ENCODE peak calls at places on chromosomes 7 and 10, in nine cellular contexts. B is upper lobe of right lung, I is fibroblast of lung, X is neural crest cell, L is ascending aorta, D is HL-60, J is Calu3, A is AG04450, U is GM13977. H is an unnamed sample.

GRCh38 chr7:103637726-103638125 is 191.7 kb upstream of the SLC26A5 start:
- DNase-seq in B (no peak), I (peak), X (no peak), L (no peak), D (no peak), J (no peak), A (no peak), U (no peak), H (no peak)

GRCh38 chr7:46131916-46132795 is 211.1 kb upstream of the IGFBP3 start:
- DNase-seq in B (no peak), I (no peak), X (no peak), L (no peak), D (no peak), J (peak), A (no peak), U (no peak), H (peak)

GRCh38 chr7:77388055-77388454 is 28.1 kb downstream of the GSAP start:
- DNase-seq in B (no peak), I (no peak), X (no peak), L (no peak), D (no peak), J (no peak), A (no peak), U (no peak), H (no peak)

GRCh38 chr10:49500420-49500819 is 38.5 kb downstream of the ERCC6 start:
- DNase-seq in B (no peak), I (no peak), X (no peak), L (no peak), D (no peak), J (no peak), A (no peak), U (no peak), H (no peak)

GRCh38 chr7:36937754-36938551 is 213.7 kb upstream of the AOAH start:
- DNase-seq in B (no peak), I (no peak), X (no peak), L (no peak), D (no peak), J (no peak), A (no peak), U (no peak), H (no peak)

GRCh38 chr10:124211921-124212320 is 118.5 kb upstream of the CHST15 start:
- DNase-seq in B (no peak), I (peak), X (no peak), L (no peak), D (no peak), J (no peak), A (no peak), U (no peak), H (no peak)

GRCh38 chr7:78179211-78179610 is 380.6 kb downstream of the PHTF2 start:
- DNase-seq in B (no peak), I (no peak), X (no peak), L (no peak), D (no peak), J (no peak), A (no peak), U (no peak), H (no peak)

GRCh38 chr10:20682782-20683181 is 214.3 kb downstream of the NEBL start:
- DNase-seq in B (no peak), I (no peak), X (no peak), L (no peak), D (peak), J (no peak), A (no peak), U (no peak), H (no peak)

GRCh38 chr7:94584113-94584512 is 71.8 kb downstream of the SGCE start:
- DNase-seq in B (no peak), I (peak), X (no peak), L (no peak), D (no peak), J (peak), A (no peak), U (no peak), H (peak)

GRCh38 chr7:24979470-24979862 is 512 bp downstream of the OSBPL3 start:
- DNase-seq in B (peak), I (peak), X (peak), L (peak), D (peak), J (peak), A (no peak), U (peak), H (no peak)

GRCh38 chr7:115910541-115911164 is 119.9 kb downstream of the TFEC start:
- DNase-seq in B (no peak), I (peak), X (no peak), L (no peak), D (peak), J (no peak), A (no peak), U (peak), H (peak)

GRCh38 chr10:693506-693905 is 4.0 kb upstream of the DIP2C start:
- DNase-seq in B (no peak), I (peak), X (no peak), L (no peak), D (no peak), J (peak), A (no peak), U (no peak), H (peak)

GRCh38 chr10:5545778-5546710 is 21.3 kb downstream of the CALML3 start:
- DNase-seq in B (peak), I (peak), X (no peak), L (peak), D (no peak), J (peak), A (peak), U (no peak), H (no peak)

GRCh38 chr10:114151486-114151885 is 22.5 kb downstream of the CCDC186 start:
- DNase-seq in B (no peak), I (peak), X (no peak), L (no peak), D (no peak), J (no peak), A (peak), U (no peak), H (peak)

GRCh38 chr10:113995201-113995600 is 48.5 kb upstream of the ADRB1 start:
- DNase-seq in B (no peak), I (no peak), X (no peak), L (no peak), D (no peak), J (no peak), A (no peak), U (no peak), H (no peak)

GRCh38 chr7:40758590-40758989 is 623.8 kb downstream of the SUGCT start:
- DNase-seq in B (no peak), I (no peak), X (no peak), L (no peak), D (no peak), J (no peak), A (no peak), U (no peak), H (no peak)

GRCh38 chr7:47537716-47538640 is 43.9 kb downstream of the TNS3 start:
- DNase-seq in B (peak), I (peak), X (no peak), L (no peak), D (no peak), J (no peak), A (no peak), U (no peak), H (no peak)

GRCh38 chr10:97684866-97685394 is 2.1 kb downstream of the AVPI1 start:
- DNase-seq in B (no peak), I (peak), X (no peak), L (no peak), D (no peak), J (no peak), A (no peak), U (no peak), H (no peak)

GRCh38 chr7:47817922-47818321 is 130.3 kb downstream of the PKD1L1 start:
- DNase-seq in B (peak), I (no peak), X (no peak), L (peak), D (no peak), J (peak), A (no peak), U (no peak), H (no peak)

GRCh38 chr7:155300641-155301452 is 3.2 kb downstream of the INSIG1 start:
- DNase-seq in B (no peak), I (no peak), X (no peak), L (no peak), D (no peak), J (no peak), A (no peak), U (no peak), H (no peak)

GRCh38 chr7:341841-342638 is 52.1 kb downstream of the FOXL3 start:
- DNase-seq in B (no peak), I (no peak), X (no peak), L (peak), D (no peak), J (peak), A (no peak), U (no peak), H (no peak)

GRCh38 chr7:128174391-128174790 is 66.7 kb upstream of the LEP start:
- DNase-seq in B (no peak), I (no peak), X (no peak), L (peak), D (peak), J (no peak), A (no peak), U (no peak), H (no peak)

GRCh38 chr7:830069-830468 is 2.2 kb upstream of the SUN1 start:
- DNase-seq in B (no peak), I (no peak), X (no peak), L (no peak), D (no peak), J (no peak), A (no peak), U (no peak), H (no peak)

GRCh38 chr10:49287689-49288340 is 11.2 kb upstream of the C10orf71 start:
- DNase-seq in B (no peak), I (no peak), X (no peak), L (peak), D (no peak), J (no peak), A (no peak), U (no peak), H (no peak)

GRCh38 chr10:88989824-88990527 is 622 bp upstream of the FAS start:
- DNase-seq in B (no peak), I (peak), X (no peak), L (peak), D (peak), J (peak), A (peak), U (peak), H (no peak)

GRCh38 chr7:92925876-92926696 is 89.7 kb upstream of the CDK6 start:
- DNase-seq in B (no peak), I (peak), X (peak), L (no peak), D (no peak), J (no peak), A (peak), U (no peak), H (no peak)

GRCh38 chr10:28508304-28508925 is 24.5 kb upstream of the WAC start:
- DNase-seq in B (no peak), I (no peak), X (no peak), L (no peak), D (no peak), J (no peak), A (no peak), U (no peak), H (no peak)

GRCh38 chr7:140003913-140004382 is 58.8 kb downstream of the PARP12 start:
- DNase-seq in B (peak), I (peak), X (peak), L (no peak), D (peak), J (peak), A (peak), U (peak), H (peak)

GRCh38 chr10:7906128-7906527 is 87.8 kb downstream of the TAF3 start:
- DNase-seq in B (no peak), I (no peak), X (no peak), L (no peak), D (no peak), J (no peak), A (no peak), U (no peak), H (no peak)

GRCh38 chr10:97974108-97974507 is 56.3 kb downstream of the CRTAC1 start:
- DNase-seq in B (no peak), I (no peak), X (no peak), L (no peak), D (no peak), J (no peak), A (no peak), U (no peak), H (no peak)

GRCh38 chr10:43394868-43395267 is 14.1 kb downstream of the HNRNPF start:
- DNase-seq in B (no peak), I (no peak), X (no peak), L (no peak), D (no peak), J (no peak), A (no peak), U (no peak), H (no peak)

GRCh38 chr10:102208311-102209035 is 17.6 kb upstream of the ELOVL3 start:
- DNase-seq in B (no peak), I (peak), X (no peak), L (no peak), D (no peak), J (no peak), A (no peak), U (no peak), H (no peak)

GRCh38 chr10:21172774-21173432 is 275.8 kb upstream of the NEBL start:
- DNase-seq in B (peak), I (no peak), X (peak), L (no peak), D (no peak), J (peak), A (no peak), U (peak), H (no peak)

GRCh38 chr10:61586829-61587228 is 75.9 kb upstream of the CABCOCO1 start:
- DNase-seq in B (no peak), I (no peak), X (no peak), L (no peak), D (no peak), J (no peak), A (no peak), U (no peak), H (no peak)

GRCh38 chr10:61589547-61590243 is 73.0 kb upstream of the CABCOCO1 start:
- DNase-seq in B (no peak), I (peak), X (no peak), L (no peak), D (no peak), J (no peak), A (no peak), U (no peak), H (no peak)

GRCh38 chr10:61594430-61594829 is 68.3 kb upstream of the CABCOCO1 start:
- DNase-seq in B (no peak), I (no peak), X (no peak), L (no peak), D (no peak), J (no peak), A (no peak), U (no peak), H (no peak)

GRCh38 chr10:61588770-61589211 is 73.9 kb upstream of the CABCOCO1 start:
- DNase-seq in B (no peak), I (peak), X (no peak), L (no peak), D (no peak), J (no peak), A (no peak), U (no peak), H (no peak)

DNA sequence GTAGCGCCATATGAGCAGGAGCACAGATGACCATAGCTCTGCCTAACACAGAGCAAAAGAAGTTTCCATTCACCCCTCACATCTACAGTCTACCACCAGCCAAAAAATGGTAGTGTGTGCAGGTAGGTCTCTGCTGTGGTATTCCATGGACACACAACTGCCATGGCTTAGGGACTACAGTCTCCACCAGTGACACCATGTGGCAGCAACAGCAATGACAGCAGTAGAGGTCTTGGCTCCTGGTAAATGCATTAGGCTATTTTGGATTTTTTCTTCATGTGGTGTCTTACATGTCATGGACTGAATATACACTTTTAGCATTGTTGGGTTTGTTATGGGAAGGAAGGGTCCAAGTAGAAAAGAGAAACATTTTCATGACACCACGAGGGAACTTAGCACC is 70.1 kb upstream of the CABCOCO1 start:
- DNase-seq in B (no peak), I (peak), X (no peak), L (no peak), D (no peak), J (peak), A (no peak), U (no peak), H (no peak)
- TF ChIP-seq CTCF in B (peak), I (no peak), X (peak), L (no peak), D (peak), J (no peak), A (no peak), U (peak), H (peak)

GRCh38 chr7:17487343-17487742 is 188.9 kb downstream of the AHR start:
- DNase-seq in B (no peak), I (no peak), X (no peak), L (no peak), D (no peak), J (no peak), A (no peak), U (no peak), H (no peak)

GRCh38 chr7:17486835-17487234 is 188.4 kb downstream of the AHR start:
- DNase-seq in B (no peak), I (no peak), X (no peak), L (no peak), D (no peak), J (no peak), A (no peak), U (no peak), H (no peak)

GRCh38 chr7:17485368-17485767 is 186.9 kb downstream of the AHR start:
- DNase-seq in B (no peak), I (no peak), X (no peak), L (no peak), D (no peak), J (no peak), A (no peak), U (no peak), H (no peak)

GRCh38 chr7:17488829-17489228 is 190.4 kb downstream of the AHR start:
- DNase-seq in B (no peak), I (no peak), X (no peak), L (no peak), D (peak), J (no peak), A (no peak), U (no peak), H (no peak)

GRCh38 chr7:17485905-17486304 is 187.5 kb downstream of the AHR start:
- DNase-seq in B (no peak), I (peak), X (no peak), L (no peak), D (no peak), J (no peak), A (no peak), U (no peak), H (no peak)
- TF ChIP-seq CTCF in B (no peak), I (no peak), X (no peak), L (no peak), D (no peak), J (no peak), A (no peak), U (no peak), H (no peak)

GRCh38 chr10:17112566-17112965 is 17.0 kb downstream of the CUBN start:
- DNase-seq in B (no peak), I (no peak), X (no peak), L (no peak), D (no peak), J (no peak), A (no peak), U (no peak), H (no peak)

GRCh38 chr10:17113346-17113745 is 16.3 kb downstream of the CUBN start:
- DNase-seq in B (no peak), I (no peak), X (no peak), L (no peak), D (no peak), J (no peak), A (no peak), U (no peak), H (no peak)

GRCh38 chr10:17113889-17114288 is 15.7 kb downstream of the CUBN start:
- DNase-seq in B (no peak), I (peak), X (no peak), L (peak), D (no peak), J (peak), A (peak), U (no peak), H (no peak)

GRCh38 chr10:17116193-17116592 is 13.4 kb downstream of the CUBN start:
- DNase-seq in B (no peak), I (no peak), X (no peak), L (peak), D (no peak), J (no peak), A (no peak), U (no peak), H (no peak)

DNA sequence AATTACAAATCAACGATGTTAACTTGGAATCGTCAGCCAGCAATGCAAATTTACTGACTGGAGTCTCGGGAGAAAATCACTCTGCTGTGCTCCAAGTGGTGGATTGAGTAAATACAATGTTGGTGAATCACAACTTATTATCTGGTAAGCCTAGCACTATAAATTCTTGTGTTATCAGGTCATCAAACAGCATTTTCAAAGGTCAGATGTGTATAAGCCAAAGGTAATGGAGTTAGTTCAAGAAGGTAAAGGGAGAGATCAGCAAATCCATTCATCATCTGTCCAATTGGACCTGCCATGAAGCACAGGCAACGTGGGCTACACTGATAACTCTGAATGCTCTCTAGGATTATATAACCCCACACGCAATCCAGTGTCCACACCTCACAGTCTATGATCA is 13.9 kb downstream of the CUBN start:
- DNase-seq in B (no peak), I (peak), X (no peak), L (no peak), D (no peak), J (peak), A (no peak), U (no peak), H (no peak)
- TF ChIP-seq CTCF in B (no peak), I (no peak), X (no peak), L (no peak), D (no peak), J (no peak), A (peak), U (no peak), H (peak)

GRCh38 chr10:82934429-82934828 is 1059.4 kb downstream of the NRG3 start:
- DNase-seq in B (no peak), I (no peak), X (no peak), L (no peak), D (no peak), J (no peak), A (no peak), U (no peak), H (no peak)
- TF ChIP-seq CTCF in B (no peak), I (no peak), X (peak), L (no peak), D (no peak), J (no peak), A (no peak), U (peak), H (peak)

GRCh38 chr10:15829495-15829894 is 30.8 kb downstream of the MINDY3 start:
- DNase-seq in B (no peak), I (no peak), X (no peak), L (no peak), D (no peak), J (no peak), A (no peak), U (no peak), H (peak)

GRCh38 chr10:15821046-15821683 is 39.1 kb downstream of the MINDY3 start:
- DNase-seq in B (no peak), I (no peak), X (no peak), L (no peak), D (no peak), J (no peak), A (no peak), U (no peak), H (no peak)

GRCh38 chr10:15824498-15824897 is 35.8 kb downstream of the MINDY3 start:
- DNase-seq in B (no peak), I (peak), X (no peak), L (no peak), D (no peak), J (no peak), A (no peak), U (no peak), H (no peak)
- TF ChIP-seq CTCF in B (peak), I (no peak), X (peak), L (peak), D (no peak), J (peak), A (peak), U (peak), H (peak)

GRCh38 chr7:27235387-27236052 is 7.1 kb upstream of the EVX1 start:
- DNase-seq in B (peak), I (no peak), X (peak), L (no peak), D (peak), J (peak), A (no peak), U (no peak), H (no peak)
- TF ChIP-seq CTCF in B (peak), I (peak), X (peak), L (no peak), D (peak), J (peak), A (peak), U (peak), H (peak)

GRCh38 chr7:43479042-43479441 is 103.9 kb upstream of the STK17A start:
- DNase-seq in B (no peak), I (no peak), X (no peak), L (no peak), D (no peak), J (no peak), A (no peak), U (no peak), H (no peak)
- TF ChIP-seq CTCF in B (no peak), I (no peak), X (peak), L (no peak), D (no peak), J (peak), A (no peak), U (peak), H (no peak)

GRCh38 chr10:87619705-87620104 is 40.0 kb upstream of the PAPSS2 start:
- DNase-seq in B (peak), I (no peak), X (no peak), L (no peak), D (no peak), J (no peak), A (peak), U (no peak), H (no peak)

GRCh38 chr10:87625658-87626057 is 34.0 kb upstream of the PAPSS2 start:
- DNase-seq in B (no peak), I (no peak), X (no peak), L (no peak), D (no peak), J (no peak), A (no peak), U (no peak), H (no peak)

GRCh38 chr10:87623191-87623590 is 36.5 kb upstream of the PAPSS2 start:
- DNase-seq in B (no peak), I (no peak), X (no peak), L (no peak), D (no peak), J (no peak), A (no peak), U (no peak), H (no peak)

GRCh38 chr10:87618470-87619423 is 40.9 kb upstream of the PAPSS2 start:
- DNase-seq in B (peak), I (no peak), X (no peak), L (no peak), D (no peak), J (no peak), A (no peak), U (no peak), H (no peak)

GRCh38 chr10:87622290-87623004 is 37.2 kb upstream of the PAPSS2 start:
- DNase-seq in B (no peak), I (no peak), X (no peak), L (no peak), D (no peak), J (no peak), A (no peak), U (peak), H (no peak)
- TF ChIP-seq CTCF in B (no peak), I (no peak), X (no peak), L (no peak), D (no peak), J (no peak), A (no peak), U (peak), H (peak)